ENCODE peak calls at places on chromosomes 2 and 18, in five cellular contexts. A is endodermal cell, Q is tibial artery, J is BJ, W is astrocyte of the spinal cord. P is an unnamed sample.

GRCh38 chr18:51867767-51868166 is 472.2 kb upstream of the DCC start:
- DNase-seq in Q (no peak), J (no peak), W (peak; percentile 4), A (no peak), P (peak; percentile 5)

GRCh38 chr2:239068411-239068810 is 220.5 kb downstream of the TWIST2 start:
- DNase-seq in A (no peak), J (no peak), W (no peak), Q (no peak), P (no peak)

GRCh38 chr2:207337234-207338219 is 171.8 kb upstream of the KLF7 start:
- DNase-seq in J (no peak), A (peak; percentile 48), W (peak; percentile 53), Q (no peak), P (peak; percentile 59)

GRCh38 chr2:123363076-123363475 is 662.0 kb upstream of the CNTNAP5 start:
- DNase-seq in A (no peak), J (no peak), W (no peak), Q (no peak), P (no peak)

GRCh38 chr2:31238906-31239841 is 5.2 kb downstream of the EHD3 start:
- DNase-seq in J (no peak), A (peak; percentile 27), W (no peak), Q (no peak), P (no peak)

GRCh38 chr2:240618776-240619175 is 6.5 kb upstream of the GPR35 start:
- DNase-seq in J (no peak), A (peak; percentile 1), Q (no peak), W (no peak), P (no peak)

GRCh38 chr2:9095690-9096089 is 92.2 kb upstream of the MBOAT2 start:
- DNase-seq in A (peak; percentile 85), J (no peak), W (peak; percentile 54), Q (peak; percentile 55), P (peak; percentile 24)

GRCh38 chr18:79857082-79857661 is 59.4 kb downstream of the KCNG2 start:
- DNase-seq in A (peak; percentile 61), J (no peak), W (peak; percentile 17), Q (no peak), P (peak; percentile 37)

GRCh38 chr2:56077352-56077915 is 106.4 kb upstream of the CCDC85A start:
- DNase-seq in Q (no peak), J (no peak), W (peak; percentile 12), A (peak; percentile 82), P (no peak)

GRCh38 chr2:101396352-101396717 is 9.0 kb upstream of the CREG2 start:
- DNase-seq in W (peak; percentile 88), A (no peak), Q (no peak), J (peak; percentile 80), P (peak; percentile 91)

GRCh38 chr2:38443021-38443541 is 66.0 kb upstream of the ATL2 start:
- DNase-seq in Q (no peak), W (peak; percentile 91), A (peak; percentile 85), J (no peak), P (no peak)

GRCh38 chr18:3679254-3679653 is 229.3 kb downstream of the TGIF1 start:
- DNase-seq in J (no peak), W (no peak), A (peak; percentile 11), Q (no peak), P (no peak)

GRCh38 chr18:61995547-61996062 is 102.8 kb upstream of the RNF152 start:
- DNase-seq in W (no peak), J (no peak), Q (no peak), A (no peak), P (no peak)

GRCh38 chr2:112096098-112096497 is 41.0 kb downstream of the TMEM87B start:
- DNase-seq in W (no peak), J (no peak), Q (no peak), A (no peak), P (no peak)

GRCh38 chr2:71481111-71481510 is 27.8 kb downstream of the DYSF start:
- DNase-seq in Q (no peak), J (no peak), A (no peak), W (no peak), P (no peak)

GRCh38 chr18:48769006-48769646 is 181.6 kb downstream of the SMAD7 start:
- DNase-seq in A (no peak), J (no peak), W (no peak), Q (no peak), P (no peak)

GRCh38 chr2:231707625-231708049 is 688 bp upstream of the PTMA start:
- DNase-seq in Q (no peak), A (peak; percentile 85), W (no peak), J (no peak), P (no peak)

GRCh38 chr2:96247009-96247408 is 18.8 kb downstream of the TMEM127 start:
- DNase-seq in A (no peak), W (no peak), Q (no peak), J (no peak), P (no peak)

GRCh38 chr18:8798996-8799395 is 93.6 kb downstream of the MTCL1 start:
- DNase-seq in J (no peak), Q (no peak), A (no peak), W (no peak), P (no peak)

GRCh38 chr2:12824304-12824761 is 107.6 kb downstream of the TRIB2 start:
- DNase-seq in J (no peak), Q (no peak), A (no peak), W (peak; percentile 31), P (peak; percentile 4)

GRCh38 chr2:183349046-183349445 is 224.8 kb downstream of the NUP35 start:
- DNase-seq in Q (no peak), A (no peak), J (no peak), W (no peak), P (no peak)
- H3K4me3 ChIP-seq in Q (no peak overlapping the region), A (no peak overlapping the region), J (no peak overlapping the region), W (no peak overlapping the region), P (no peak overlapping the region)

GRCh38 chr2:65317841-65318240 is 90.2 kb downstream of the ACTR2 start:
- DNase-seq in A (no peak), W (no peak), Q (no peak), J (no peak), P (no peak)

GRCh38 chr2:65319674-65320041 is 92.0 kb downstream of the ACTR2 start:
- DNase-seq in J (no peak), W (no peak), Q (no peak), A (no peak), P (no peak)

GRCh38 chr2:65319080-65319673 is 91.5 kb downstream of the ACTR2 start:
- DNase-seq in Q (no peak), J (no peak), W (no peak), A (no peak), P (no peak)

GRCh38 chr2:65316072-65316471 is 88.4 kb downstream of the ACTR2 start:
- DNase-seq in Q (peak; percentile 51), J (no peak), A (no peak), W (peak; percentile 69), P (no peak)

GRCh38 chr2:65320042-65320711 is 92.5 kb downstream of the ACTR2 start:
- DNase-seq in Q (no peak), W (peak; percentile 92), J (peak; percentile 87), A (peak; percentile 69), P (peak; percentile 91)
- TF ChIP-seq CTCF in Q (no peak), W (peak; percentile 63), J (peak; percentile 72), A (peak; percentile 67), P (peak; percentile 88)

GRCh38 chr2:176107731-176108181 is 676 bp downstream of the HOXD11 start:
- DNase-seq in Q (no peak), W (no peak), A (peak; percentile 70), J (no peak), P (no peak)

GRCh38 chr2:176105078-176105726 is 1.9 kb upstream of the HOXD11 start:
- DNase-seq in W (no peak), Q (no peak), J (no peak), A (peak; percentile 79), P (no peak)

GRCh38 chr2:176104338-176105077 is 2.6 kb upstream of the HOXD11 start:
- DNase-seq in W (no peak), Q (no peak), A (peak; percentile 76), J (peak; percentile 84), P (no peak)

GRCh38 chr2:176106636-176107539 is at the start of gene HOXD11:
- DNase-seq in W (no peak), J (no peak), A (peak; percentile 84), Q (no peak), P (no peak)

DNA sequence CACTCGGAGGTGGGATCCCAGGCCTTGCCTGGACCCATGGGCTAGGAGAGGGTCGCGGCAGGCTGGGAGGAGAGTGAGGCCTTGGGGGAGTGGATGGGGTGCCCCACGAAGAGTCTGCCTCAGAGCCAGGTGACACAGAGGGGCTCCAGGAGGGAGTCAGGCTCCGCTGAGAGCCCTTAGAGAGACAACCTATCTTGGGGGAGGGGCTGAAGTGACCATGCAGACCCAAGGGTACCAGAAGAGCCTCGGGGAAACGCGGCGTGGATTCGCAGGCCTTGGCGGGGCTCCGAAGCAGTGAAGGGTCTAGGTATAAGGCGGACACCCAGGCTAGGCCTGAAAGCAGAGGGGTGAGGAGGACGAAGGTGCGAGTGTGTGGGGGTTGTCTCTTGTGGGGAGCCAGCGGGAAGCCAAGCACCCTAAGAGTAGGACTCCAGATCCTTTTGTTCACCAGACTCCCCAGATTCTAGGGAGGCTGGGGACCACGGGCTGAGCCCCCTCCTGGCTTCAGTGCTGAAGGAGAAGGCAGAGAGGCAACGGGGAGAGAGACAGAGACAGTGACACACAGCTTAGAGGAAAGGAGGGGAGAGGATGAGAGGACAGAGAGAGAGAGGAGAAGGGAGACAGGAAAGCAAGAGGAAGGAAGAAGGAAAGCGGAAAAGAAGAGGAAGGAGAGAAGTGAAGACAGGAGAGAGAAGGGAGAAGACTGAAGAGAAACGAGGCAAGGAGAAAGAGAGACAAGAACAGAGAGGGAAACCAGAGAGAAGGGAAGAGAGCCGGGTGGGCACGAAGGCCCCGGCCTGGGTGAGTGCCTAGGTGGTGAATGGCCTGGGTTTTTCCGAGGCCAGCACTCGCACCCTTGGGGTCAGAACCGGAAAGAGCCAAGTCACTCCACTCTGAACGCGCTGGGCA is 1.1 kb upstream of the HOXD11 start:
- DNase-seq in Q (no peak), W (no peak), J (no peak), A (no peak), P (no peak)
- H3K4me3 ChIP-seq in Q (no peak overlapping the region), W (no peak overlapping the region), J (peak overlapping the region; percentile 54), A (no peak overlapping the region), P (no peak overlapping the region)

GRCh38 chr2:172226244-172227061 is 123.8 kb upstream of the DLX2 start:
- DNase-seq in J (no peak), Q (no peak), A (no peak), W (no peak), P (no peak)
- TF ChIP-seq CTCF in J (no peak), Q (no peak), A (peak; percentile 22), W (no peak), P (no peak)

GRCh38 chr18:35618289-35618688 is 36.7 kb downstream of the GALNT1 start:
- DNase-seq in A (no peak), Q (no peak), W (no peak), J (no peak), P (no peak)

GRCh38 chr18:35619468-35619867 is 37.9 kb downstream of the GALNT1 start:
- DNase-seq in Q (no peak), A (no peak), J (no peak), W (no peak), P (no peak)

GRCh38 chr18:35619941-35620340 is 38.4 kb downstream of the GALNT1 start:
- DNase-seq in Q (no peak), W (no peak), J (no peak), A (no peak), P (no peak)

GRCh38 chr18:35617865-35618264 is 36.3 kb downstream of the GALNT1 start:
- DNase-seq in A (no peak), W (no peak), J (no peak), Q (no peak), P (no peak)

DNA sequence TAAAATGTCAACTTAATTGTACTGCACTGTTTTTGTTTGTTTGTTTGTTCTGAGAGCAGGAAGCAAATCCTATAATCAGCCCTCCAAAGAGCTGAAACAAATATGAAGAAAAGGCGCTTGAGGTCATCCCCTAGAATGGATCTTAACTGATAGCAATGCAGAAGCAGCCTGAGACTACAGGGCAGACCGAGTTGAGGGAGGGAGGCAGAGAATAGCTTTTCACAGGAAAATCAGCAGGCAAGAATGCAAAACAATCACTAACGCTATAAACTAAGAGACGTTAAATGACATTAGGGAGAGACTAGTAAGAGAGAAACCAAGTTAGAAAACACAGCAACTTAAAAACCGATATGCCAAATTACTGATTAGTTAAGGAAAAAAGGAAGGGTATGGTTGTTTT is 37.2 kb downstream of the GALNT1 start:
- DNase-seq in W (peak; percentile 29), A (peak; percentile 53), Q (no peak), J (no peak), P (no peak)
- H3K4me3 ChIP-seq in W (no peak overlapping the region), A (no peak overlapping the region), Q (no peak overlapping the region), J (no peak overlapping the region), P (no peak overlapping the region)